ENCODE peak calls at places on chromosomes 7 and 10, in six cellular contexts. V, P, D, X, M and Y are unnamed samples.

GRCh38 chr7:76390092-76390491 is 19.4 kb downstream of the SSC4D start:
- DNase-seq in P (no peak), D (no peak), X (no peak), V (no peak), M (no peak), Y (no peak)

GRCh38 chr7:41232086-41232485 is 470.8 kb downstream of the INHBA start:
- DNase-seq in X (no peak), P (no peak), D (no peak), V (no peak), M (no peak), Y (no peak)

GRCh38 chr7:29748286-29749099 is 57.8 kb upstream of the WIPF3 start:
- DNase-seq in P (peak), D (no peak), M (no peak), X (no peak), V (no peak), Y (peak)

GRCh38 chr7:56092789-56093531 is at the start of gene PHKG1:
- DNase-seq in M (no peak), X (no peak), V (no peak), D (no peak), P (peak), Y (peak)

GRCh38 chr7:52838981-52839411 is 196.4 kb upstream of the POM121L12 start:
- DNase-seq in D (no peak), X (no peak), M (no peak), P (no peak), V (no peak), Y (no peak)

GRCh38 chr10:17655567-17656146 is 11.7 kb downstream of the STAM start:
- DNase-seq in X (no peak), M (peak), V (peak), P (no peak), D (peak), Y (peak)

GRCh38 chr7:106392144-106392543 is 107.4 kb upstream of the NAMPT start:
- DNase-seq in P (no peak), V (no peak), D (no peak), M (no peak), X (no peak), Y (no peak)

GRCh38 chr7:116598846-116599245 is 73.2 kb upstream of the MET start:
- DNase-seq in V (no peak), M (no peak), D (no peak), P (no peak), X (no peak), Y (no peak)

GRCh38 chr7:102232686-102233286 is 53.9 kb upstream of the SH2B2 start:
- DNase-seq in D (no peak), P (no peak), M (no peak), V (no peak), X (no peak), Y (no peak)

GRCh38 chr7:141003172-141004080 is 11.3 kb downstream of the MRPS33 start:
- DNase-seq in M (no peak), P (no peak), X (no peak), V (no peak), D (no peak), Y (no peak)

GRCh38 chr7:158377800-158378623 is 209.6 kb downstream of the PTPRN2 start:
- DNase-seq in M (no peak), P (no peak), X (no peak), V (no peak), D (no peak), Y (no peak)

GRCh38 chr10:133465191-133465949 is 11.6 kb downstream of the SCART1 start:
- DNase-seq in D (peak), P (no peak), X (no peak), V (peak), M (no peak), Y (no peak)

GRCh38 chr7:112334366-112334765 is 115.9 kb upstream of the IFRD1 start:
- DNase-seq in V (no peak), P (no peak), X (no peak), D (no peak), M (no peak), Y (no peak)

GRCh38 chr7:37052673-37053072 is 328.4 kb upstream of the AOAH start:
- DNase-seq in D (no peak), V (no peak), X (peak), P (no peak), M (no peak), Y (no peak)

GRCh38 chr7:379456-380225 is 89.7 kb downstream of the FOXL3 start:
- DNase-seq in M (no peak), D (no peak), X (peak), V (peak), P (no peak), Y (no peak)

GRCh38 chr10:77111611-77112550 is 525.7 kb downstream of the KCNMA1 start:
- DNase-seq in X (peak), P (peak), M (no peak), V (peak), D (peak), Y (peak)

GRCh38 chr10:63614371-63614891 is 93.2 kb downstream of the REEP3 start:
- DNase-seq in P (no peak), M (no peak), X (no peak), V (no peak), D (no peak), Y (no peak)

GRCh38 chr10:33155720-33156638 is 178.5 kb downstream of the NRP1 start:
- DNase-seq in M (no peak), V (peak), X (no peak), D (peak), P (peak), Y (peak)

GRCh38 chr10:127922675-127923366 is 15.9 kb downstream of the PTPRE start:
- DNase-seq in V (no peak), P (no peak), D (no peak), X (no peak), M (no peak), Y (peak)

GRCh38 chr7:86846494-86847190 is 202.9 kb downstream of the GRM3 start:
- DNase-seq in P (no peak), X (no peak), V (no peak), M (no peak), D (no peak), Y (no peak)

GRCh38 chr10:19816420-19817250 is at the start of gene PLXDC2:
- DNase-seq in X (no peak), D (peak), V (no peak), P (peak), M (no peak), Y (peak)

GRCh38 chr7:137656227-137656849 is 190.4 kb downstream of the DGKI start:
- DNase-seq in D (peak), M (peak), P (peak), X (peak), V (peak), Y (peak)
- TF ChIP-seq CTCF in D (peak), M (peak), P (peak), X (peak), V (peak), Y (peak)

GRCh38 chr7:142603870-142604448 is 145.3 kb upstream of the PRSS1 start:
- DNase-seq in M (no peak), V (peak), P (no peak), D (peak), X (no peak), Y (peak)
- TF ChIP-seq CTCF in M (peak), V (peak), P (peak), D (peak), X (peak), Y (peak)

GRCh38 chr7:155543926-155544325 is 2.4 kb downstream of the CNPY1 start:
- DNase-seq in D (no peak), M (no peak), V (no peak), X (no peak), P (no peak), Y (no peak)

GRCh38 chr7:155547161-155547791 is 917 bp upstream of the CNPY1 start:
- DNase-seq in V (no peak), P (no peak), M (no peak), X (no peak), D (no peak), Y (no peak)

GRCh38 chr7:155544485-155544884 is 1.9 kb downstream of the CNPY1 start:
- DNase-seq in X (no peak), D (no peak), P (no peak), V (no peak), M (no peak), Y (no peak)

GRCh38 chr7:155543011-155543881 is 3.1 kb downstream of the CNPY1 start:
- DNase-seq in D (no peak), P (no peak), V (no peak), X (no peak), M (no peak), Y (no peak)

DNA sequence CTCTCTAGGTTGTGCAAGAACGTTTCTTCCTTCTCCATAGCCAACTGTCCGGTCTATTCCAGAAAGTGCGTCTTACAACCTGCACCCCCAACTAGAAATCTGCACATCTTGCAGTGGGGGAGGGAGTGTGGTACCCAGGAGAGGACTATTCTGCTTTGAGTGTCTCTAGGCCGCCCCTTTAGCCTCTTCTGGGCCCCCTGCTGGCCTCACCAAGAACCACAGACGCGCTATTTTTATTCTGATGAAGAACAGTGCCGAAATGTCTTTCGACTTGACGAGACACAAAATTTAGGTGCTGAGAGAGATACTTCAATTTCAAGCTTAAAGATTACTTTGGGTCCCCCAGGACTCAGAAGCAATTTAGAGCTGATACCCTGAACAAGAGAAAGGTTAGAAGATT is 1.0 kb downstream of the CNPY1 start:
- DNase-seq in M (no peak), X (no peak), V (no peak), D (no peak), P (no peak), Y (no peak)
- TF ChIP-seq CTCF in M (peak), X (peak), V (peak), D (no peak), P (no peak), Y (peak)

DNA sequence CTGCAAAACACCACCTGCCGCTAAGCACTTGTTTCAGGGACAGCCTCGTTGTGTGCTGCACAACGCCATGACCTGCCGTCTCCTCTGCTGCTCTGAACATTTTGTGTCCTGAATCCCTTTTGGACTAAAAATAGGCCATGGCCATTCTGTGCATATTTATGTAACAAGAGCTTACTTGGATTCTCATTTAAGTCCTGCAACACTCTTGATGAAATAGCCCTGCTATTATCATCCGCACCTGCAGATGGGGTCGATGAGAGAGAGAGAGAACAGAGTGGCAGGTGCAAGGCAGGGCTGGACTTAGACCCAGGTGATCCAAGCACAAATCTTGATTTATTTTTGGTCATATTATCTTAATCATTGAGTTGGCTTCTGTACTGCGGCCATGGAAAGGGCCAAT is 121.2 kb upstream of the PRKCQ start:
- DNase-seq in P (no peak), X (no peak), V (no peak), M (no peak), D (no peak), Y (no peak)
- TF ChIP-seq CTCF in P (no peak), X (peak), V (peak), M (no peak), D (no peak), Y (no peak)

DNA sequence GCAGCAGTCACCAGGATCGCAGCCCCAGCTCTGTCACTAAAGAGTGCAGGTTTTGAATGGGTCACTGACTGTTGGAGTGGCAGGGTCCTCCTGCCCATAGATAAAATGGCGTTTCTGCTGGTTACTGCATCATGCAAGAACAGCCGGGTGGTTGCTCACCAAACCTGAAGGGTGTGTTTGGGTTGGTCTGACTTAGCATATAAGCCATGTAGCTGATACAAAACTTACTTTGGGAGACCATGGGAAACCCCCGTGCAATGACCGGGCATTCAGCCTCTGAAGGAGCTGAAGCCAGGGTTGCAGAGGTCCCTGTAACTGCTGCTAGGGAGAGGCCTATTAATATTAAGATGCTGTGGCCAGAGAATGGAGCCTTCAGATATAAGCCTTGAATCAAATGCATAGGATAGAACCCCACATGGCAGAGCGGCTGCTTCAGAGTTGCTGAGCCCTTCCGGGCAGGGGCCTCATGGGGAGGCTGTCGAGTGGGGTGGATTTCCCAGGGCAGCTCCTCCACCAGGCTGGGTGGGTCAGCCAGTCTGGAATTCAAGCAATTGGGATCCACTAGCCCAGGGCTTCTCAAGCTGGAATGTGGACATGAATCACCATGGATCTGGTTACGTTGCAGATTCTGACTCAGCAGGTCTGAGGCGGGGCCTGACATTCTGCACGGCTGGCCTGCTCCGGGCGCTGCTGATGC is 70.9 kb upstream of the CTBP2 start:
- DNase-seq in M (no peak), P (peak), V (no peak), D (no peak), X (peak), Y (peak)
- TF ChIP-seq CTCF in M (no peak), P (peak), V (no peak), D (no peak), X (no peak), Y (no peak)

GRCh38 chr7:79361214-79361613 is 92.3 kb downstream of the MAGI2 start:
- DNase-seq in D (no peak), V (no peak), P (no peak), M (no peak), X (no peak), Y (no peak)
- TF ChIP-seq CTCF in D (no peak), V (peak), P (no peak), M (no peak), X (peak), Y (peak)

GRCh38 chr7:78516450-78516849 is 717.9 kb downstream of the PHTF2 start:
- DNase-seq in P (no peak), X (no peak), D (no peak), M (no peak), V (no peak), Y (no peak)

GRCh38 chr7:78514653-78515052 is 716.1 kb downstream of the PHTF2 start:
- DNase-seq in M (no peak), D (no peak), P (no peak), V (no peak), X (no peak), Y (no peak)

DNA sequence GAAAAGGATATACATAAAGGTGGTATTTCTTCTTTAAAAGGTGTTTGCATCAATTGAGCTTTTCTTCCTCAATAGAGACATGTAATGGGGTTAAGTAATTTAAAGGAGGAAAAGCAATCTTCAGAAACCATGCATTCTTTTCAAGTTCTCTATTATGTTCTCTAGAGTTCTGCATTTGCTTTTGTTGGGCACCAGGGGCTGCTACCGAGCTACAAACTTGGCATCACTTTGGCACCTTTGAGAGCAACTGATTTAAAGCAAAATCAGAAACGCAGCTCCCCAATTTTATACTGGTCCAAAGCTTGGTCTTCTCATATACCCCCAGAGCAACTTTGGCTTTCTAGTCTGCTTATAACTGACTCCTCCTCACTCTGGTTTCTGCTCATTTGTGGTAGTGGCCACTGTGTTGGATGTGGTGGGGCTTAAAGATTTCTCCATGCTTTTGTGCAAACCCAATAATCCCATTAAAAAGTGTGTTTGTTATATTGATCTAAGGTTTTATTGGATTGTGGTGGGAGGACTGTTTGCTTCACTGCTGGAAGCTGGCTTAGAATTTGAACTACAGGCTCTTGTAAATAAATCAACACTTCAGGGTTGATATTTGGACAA is 712.1 kb downstream of the PHTF2 start:
- DNase-seq in M (no peak), X (peak), V (peak), D (peak), P (peak), Y (peak)
- TF ChIP-seq CTCF in M (peak), X (peak), V (peak), D (peak), P (peak), Y (peak)

GRCh38 chr7:35371221-35371620 is 117.3 kb upstream of the TBX20 start:
- DNase-seq in X (no peak), V (no peak), P (no peak), M (no peak), D (no peak), Y (no peak)
- TF ChIP-seq CTCF in X (no peak), V (no peak), P (no peak), M (no peak), D (no peak), Y (no peak)

GRCh38 chr7:22725585-22725984 is 1.4 kb upstream of the IL6 start:
- DNase-seq in V (peak), M (no peak), P (no peak), X (no peak), D (peak), Y (peak)
- TF ChIP-seq CTCF in V (peak), M (peak), P (peak), X (peak), D (peak), Y (peak)